ENCODE peak calls at places on chromosomes 3 and 15, in ten cellular contexts. P is activated CD8-positive, alpha-beta memory T cell treated with anti-CD3 and anti-CD28 coated beads, Interleukin-2, amount 10 ng/mL, durations not matched to agents 7 days and 5 days; R is ACHN; N is ovary; K is fibroblast of lung; E is Caco-2; F is suprapubic skin; T is NCI-H345; I is HFFc6; G is GM23248. X is an unnamed sample.

GRCh38 chr15:60396964-60397771 is 618 bp downstream of the ANXA2 start:
- DNase-seq in P (peak), R (peak), N (peak), K (peak), E (peak), F (peak), T (peak), I (peak), G (peak), X (peak)

GRCh38 chr3:32882603-32883025 is 64.8 kb downstream of the TRIM71 start:
- DNase-seq in P (peak), R (no peak), N (no peak), K (no peak), E (no peak), F (no peak), T (no peak), I (no peak), G (no peak), X (no peak)

GRCh38 chr15:76988874-76989780 is 5.8 kb upstream of the PSTPIP1 start:
- DNase-seq in P (peak), R (no peak), N (no peak), K (no peak), E (no peak), F (peak), T (no peak), I (no peak), G (no peak), X (no peak)

GRCh38 chr15:83289160-83289559 is 4.7 kb upstream of the BNC1 start:
- DNase-seq in P (no peak), R (no peak), N (no peak), K (peak), E (no peak), F (no peak), T (no peak), I (peak), G (peak), X (no peak)

GRCh38 chr3:42063886-42064285 is 27.3 kb upstream of the TRAK1 start:
- DNase-seq in P (no peak), R (no peak), N (no peak), K (peak), E (no peak), F (peak), T (no peak), I (peak), G (peak), X (no peak)

GRCh38 chr3:31505353-31506048 is 27.2 kb upstream of the STT3B start:
- DNase-seq in P (no peak), R (no peak), N (no peak), K (no peak), E (no peak), F (no peak), T (no peak), I (no peak), G (no peak), X (no peak)

GRCh38 chr3:173037840-173038483 is 103.1 kb downstream of the SPATA16 start:
- DNase-seq in P (no peak), R (no peak), N (no peak), K (peak), E (no peak), F (no peak), T (no peak), I (no peak), G (no peak), X (no peak)

GRCh38 chr15:60580650-60581415 is 101.9 kb upstream of the ICE2 start:
- DNase-seq in P (peak), R (no peak), N (no peak), K (no peak), E (peak), F (no peak), T (no peak), I (no peak), G (no peak), X (no peak)

GRCh38 chr3:131738095-131738494 is 235.3 kb upstream of the MRPL3 start:
- DNase-seq in P (no peak), R (no peak), N (no peak), K (no peak), E (no peak), F (no peak), T (no peak), I (peak), G (peak), X (no peak)

GRCh38 chr3:173395412-173396181 is 1.9 kb upstream of the NLGN1 start:
- DNase-seq in P (peak), R (peak), N (peak), K (peak), E (peak), F (peak), T (peak), I (peak), G (peak), X (peak)

GRCh38 chr3:23071306-23071705 is 131.8 kb upstream of the UBE2E2 start:
- DNase-seq in P (no peak), R (no peak), N (no peak), K (no peak), E (no peak), F (no peak), T (no peak), I (no peak), G (no peak), X (no peak)

GRCh38 chr3:171976526-171976925 is 62.9 kb upstream of the FNDC3B start:
- DNase-seq in P (no peak), R (no peak), N (no peak), K (peak), E (no peak), F (no peak), T (no peak), I (peak), G (peak), X (no peak)